ENCODE peak calls at places on chromosomes 5 and 9, in nine cellular contexts. One of them, this sample, is unnamed.

GRCh38 chr5:115450741-115451140 is 93.8 kb downstream of the FEM1C start:
- DNase-seq in Calu3: no peak
- DNase-seq in tibial nerve: no peak
- DNase-seq in NAMALWA: no peak
- DNase-seq in nephron progenitor cell: no peak
- DNase-seq in cardiac fibroblast: peak
- DNase-seq in AML-193: no peak
- DNase-seq in CD4-positive, alpha-beta memory T cell: no peak
- DNase-seq in skeletal muscle cell: peak
- DNase-seq in this sample: no peak

GRCh38 chr9:136675477-136676296 is 11.6 kb downstream of the AGPAT2 start:
- DNase-seq in nephron progenitor cell: no peak
- DNase-seq in tibial nerve: no peak
- DNase-seq in NAMALWA: no peak
- DNase-seq in CD4-positive, alpha-beta memory T cell: no peak
- DNase-seq in AML-193: no peak
- DNase-seq in cardiac fibroblast: no peak
- DNase-seq in Calu3: no peak
- DNase-seq in skeletal muscle cell: no peak
- DNase-seq in this sample: no peak

GRCh38 chr5:155947394-155948062 is 379.4 kb upstream of the SGCD start:
- DNase-seq in tibial nerve: no peak
- DNase-seq in CD4-positive, alpha-beta memory T cell: no peak
- DNase-seq in skeletal muscle cell: peak
- DNase-seq in AML-193: no peak
- DNase-seq in nephron progenitor cell: no peak
- DNase-seq in NAMALWA: no peak
- DNase-seq in cardiac fibroblast: no peak
- DNase-seq in Calu3: no peak
- DNase-seq in this sample: no peak

GRCh38 chr9:108443741-108444140 is 412.0 kb downstream of the ACTL7B start:
- DNase-seq in tibial nerve: no peak
- DNase-seq in CD4-positive, alpha-beta memory T cell: no peak
- DNase-seq in cardiac fibroblast: peak
- DNase-seq in Calu3: no peak
- DNase-seq in skeletal muscle cell: no peak
- DNase-seq in NAMALWA: no peak
- DNase-seq in nephron progenitor cell: no peak
- DNase-seq in AML-193: no peak
- DNase-seq in this sample: no peak

GRCh38 chr9:68785965-68786364 is 80.9 kb downstream of the PIP5K1B start:
- DNase-seq in skeletal muscle cell: no peak
- DNase-seq in AML-193: no peak
- DNase-seq in CD4-positive, alpha-beta memory T cell: no peak
- DNase-seq in nephron progenitor cell: no peak
- DNase-seq in NAMALWA: no peak
- DNase-seq in tibial nerve: no peak
- DNase-seq in Calu3: no peak
- DNase-seq in cardiac fibroblast: no peak
- DNase-seq in this sample: no peak

GRCh38 chr9:92982130-92982529 is 34.8 kb downstream of the FGD3 start:
- DNase-seq in Calu3: no peak
- DNase-seq in CD4-positive, alpha-beta memory T cell: no peak
- DNase-seq in nephron progenitor cell: no peak
- DNase-seq in tibial nerve: no peak
- DNase-seq in NAMALWA: no peak
- DNase-seq in AML-193: no peak
- DNase-seq in cardiac fibroblast: no peak
- DNase-seq in skeletal muscle cell: no peak
- DNase-seq in this sample: no peak

GRCh38 chr5:81428866-81429265 is 34.9 kb upstream of the ACOT12 start:
- DNase-seq in nephron progenitor cell: no peak
- DNase-seq in cardiac fibroblast: peak
- DNase-seq in skeletal muscle cell: no peak
- DNase-seq in NAMALWA: no peak
- DNase-seq in AML-193: no peak
- DNase-seq in Calu3: no peak
- DNase-seq in tibial nerve: no peak
- DNase-seq in CD4-positive, alpha-beta memory T cell: no peak
- DNase-seq in this sample: no peak

GRCh38 chr5:178576591-178577351 is 13.4 kb downstream of the COL23A1 start:
- DNase-seq in Calu3: no peak
- DNase-seq in CD4-positive, alpha-beta memory T cell: no peak
- DNase-seq in NAMALWA: no peak
- DNase-seq in cardiac fibroblast: no peak
- DNase-seq in nephron progenitor cell: peak
- DNase-seq in tibial nerve: no peak
- DNase-seq in skeletal muscle cell: no peak
- DNase-seq in AML-193: no peak
- DNase-seq in this sample: no peak

GRCh38 chr9:85723220-85723619 is 18.5 kb downstream of the AGTPBP1 start:
- DNase-seq in AML-193: no peak
- DNase-seq in skeletal muscle cell: no peak
- DNase-seq in nephron progenitor cell: no peak
- DNase-seq in NAMALWA: no peak
- DNase-seq in Calu3: no peak
- DNase-seq in CD4-positive, alpha-beta memory T cell: peak
- DNase-seq in cardiac fibroblast: no peak
- DNase-seq in tibial nerve: no peak
- DNase-seq in this sample: peak

GRCh38 chr5:17412760-17413671 is 85.0 kb upstream of the TAF11L2 start:
- DNase-seq in skeletal muscle cell: no peak
- DNase-seq in NAMALWA: peak
- DNase-seq in AML-193: peak
- DNase-seq in tibial nerve: no peak
- DNase-seq in nephron progenitor cell: no peak
- DNase-seq in CD4-positive, alpha-beta memory T cell: no peak
- DNase-seq in Calu3: no peak
- DNase-seq in cardiac fibroblast: no peak
- DNase-seq in this sample: no peak

GRCh38 chr5:144142030-144142825 is 28.2 kb downstream of the YIPF5 start:
- DNase-seq in Calu3: no peak
- DNase-seq in NAMALWA: peak
- DNase-seq in AML-193: peak
- DNase-seq in nephron progenitor cell: no peak
- DNase-seq in skeletal muscle cell: peak
- DNase-seq in CD4-positive, alpha-beta memory T cell: peak
- DNase-seq in cardiac fibroblast: peak
- DNase-seq in tibial nerve: no peak
- DNase-seq in this sample: no peak

GRCh38 chr9:100595391-100596199 is 17.7 kb downstream of the CAVIN4 start:
- DNase-seq in skeletal muscle cell: no peak
- DNase-seq in AML-193: peak
- DNase-seq in cardiac fibroblast: peak
- DNase-seq in nephron progenitor cell: peak
- DNase-seq in NAMALWA: peak
- DNase-seq in CD4-positive, alpha-beta memory T cell: peak
- DNase-seq in Calu3: peak
- DNase-seq in tibial nerve: no peak
- DNase-seq in this sample: no peak

GRCh38 chr9:136881691-136882108 is 4.6 kb upstream of the TRAF2 start:
- DNase-seq in NAMALWA: no peak
- DNase-seq in tibial nerve: no peak
- DNase-seq in nephron progenitor cell: no peak
- DNase-seq in AML-193: peak
- DNase-seq in skeletal muscle cell: no peak
- DNase-seq in CD4-positive, alpha-beta memory T cell: peak
- DNase-seq in Calu3: peak
- DNase-seq in cardiac fibroblast: no peak
- DNase-seq in this sample: peak

GRCh38 chr5:124580512-124580911 is 165.9 kb downstream of the ZNF608 start:
- DNase-seq in tibial nerve: no peak
- DNase-seq in nephron progenitor cell: no peak
- DNase-seq in NAMALWA: no peak
- DNase-seq in skeletal muscle cell: no peak
- DNase-seq in cardiac fibroblast: no peak
- DNase-seq in AML-193: no peak
- DNase-seq in Calu3: no peak
- DNase-seq in CD4-positive, alpha-beta memory T cell: no peak
- DNase-seq in this sample: no peak

GRCh38 chr5:180352116-180352975 is 790 bp downstream of the GFPT2 start:
- DNase-seq in cardiac fibroblast: peak
- DNase-seq in NAMALWA: no peak
- DNase-seq in AML-193: no peak
- DNase-seq in tibial nerve: peak
- DNase-seq in Calu3: no peak
- DNase-seq in nephron progenitor cell: peak
- DNase-seq in CD4-positive, alpha-beta memory T cell: no peak
- DNase-seq in skeletal muscle cell: no peak
- DNase-seq in this sample: peak

GRCh38 chr9:6197330-6197729 is 18.3 kb upstream of the IL33 start:
- DNase-seq in skeletal muscle cell: no peak
- DNase-seq in NAMALWA: peak
- DNase-seq in tibial nerve: no peak
- DNase-seq in CD4-positive, alpha-beta memory T cell: no peak
- DNase-seq in nephron progenitor cell: no peak
- DNase-seq in cardiac fibroblast: peak
- DNase-seq in AML-193: no peak
- DNase-seq in Calu3: no peak
- DNase-seq in this sample: no peak

GRCh38 chr5:41843456-41844112 is 26.6 kb downstream of the OXCT1 start:
- DNase-seq in CD4-positive, alpha-beta memory T cell: peak
- DNase-seq in skeletal muscle cell: peak
- DNase-seq in NAMALWA: peak
- DNase-seq in tibial nerve: no peak
- DNase-seq in nephron progenitor cell: peak
- DNase-seq in Calu3: peak
- DNase-seq in AML-193: peak
- DNase-seq in cardiac fibroblast: peak
- DNase-seq in this sample: no peak